ENCODE peak calls at places on chromosomes 7 and 10, in ten cellular contexts. One of them, this sample, is unnamed.
A peak's percentile ranks its signal among the peaks of the same experiment; 100 is the strongest.

GRCh38 chr7:68925241-68925640 is 673.0 kb upstream of the AUTS2 start:
- DNase-seq in uterus: no peak
- DNase-seq in A673: no peak
- DNase-seq in OCI-LY7: no peak
- DNase-seq in ascending aorta: no peak
- DNase-seq in hepatocyte: no peak
- DNase-seq in heart left ventricle: no peak
- DNase-seq in PC-9: no peak
- DNase-seq in aorta: no peak
- DNase-seq in GM23248: no peak
- DNase-seq in this sample: no peak

GRCh38 chr7:159143780-159144755 is 599 bp downstream of the VIPR2 start:
- DNase-seq in hepatocyte: peak; percentile 57
- DNase-seq in ascending aorta: no peak
- DNase-seq in uterus: peak; percentile 52
- DNase-seq in aorta: peak; percentile 86
- DNase-seq in GM23248: peak; percentile 6
- DNase-seq in A673: no peak
- DNase-seq in heart left ventricle: peak; percentile 36
- DNase-seq in OCI-LY7: no peak
- DNase-seq in PC-9: no peak
- DNase-seq in this sample: no peak

GRCh38 chr7:50393076-50393475 is 57.1 kb downstream of the FIGNL1 start:
- DNase-seq in uterus: no peak
- DNase-seq in ascending aorta: no peak
- DNase-seq in OCI-LY7: no peak
- DNase-seq in GM23248: no peak
- DNase-seq in A673: no peak
- DNase-seq in hepatocyte: no peak
- DNase-seq in PC-9: no peak
- DNase-seq in aorta: no peak
- DNase-seq in heart left ventricle: no peak
- DNase-seq in this sample: no peak

GRCh38 chr7:153529651-153530165 is 522.5 kb upstream of the DPP6 start:
- DNase-seq in hepatocyte: no peak
- DNase-seq in PC-9: no peak
- DNase-seq in uterus: no peak
- DNase-seq in A673: no peak
- DNase-seq in ascending aorta: no peak
- DNase-seq in OCI-LY7: no peak
- DNase-seq in GM23248: no peak
- DNase-seq in heart left ventricle: no peak
- DNase-seq in aorta: no peak
- DNase-seq in this sample: no peak

GRCh38 chr10:35412900-35413491 is 76.7 kb downstream of the CCNY start:
- DNase-seq in GM23248: peak; percentile 58
- DNase-seq in ascending aorta: no peak
- DNase-seq in OCI-LY7: no peak
- DNase-seq in PC-9: peak; percentile 75
- DNase-seq in aorta: no peak
- DNase-seq in heart left ventricle: no peak
- DNase-seq in uterus: no peak
- DNase-seq in A673: no peak
- DNase-seq in hepatocyte: no peak
- DNase-seq in this sample: no peak

GRCh38 chr10:110495731-110496552 is 1.8 kb upstream of the DUSP5 start:
- DNase-seq in hepatocyte: peak; percentile 62
- DNase-seq in aorta: peak; percentile 78
- DNase-seq in uterus: peak; percentile 49
- DNase-seq in heart left ventricle: peak; percentile 51
- DNase-seq in OCI-LY7: no peak
- DNase-seq in GM23248: peak; percentile 95
- DNase-seq in ascending aorta: no peak
- DNase-seq in PC-9: peak; percentile 68
- DNase-seq in A673: peak; percentile 65
- DNase-seq in this sample: peak; percentile 35

GRCh38 chr10:70508912-70509366 is 30.4 kb downstream of the PALD1 start:
- DNase-seq in A673: no peak
- DNase-seq in uterus: peak; percentile 35
- DNase-seq in ascending aorta: no peak
- DNase-seq in aorta: no peak
- DNase-seq in PC-9: no peak
- DNase-seq in GM23248: peak; percentile 52
- DNase-seq in heart left ventricle: peak; percentile 64
- DNase-seq in hepatocyte: peak; percentile 34
- DNase-seq in OCI-LY7: peak; percentile 83
- DNase-seq in this sample: no peak

GRCh38 chr7:44761207-44762161 is 12.8 kb downstream of the ZMIZ2 start:
- DNase-seq in uterus: peak; percentile 76
- DNase-seq in aorta: peak; percentile 80
- DNase-seq in PC-9: no peak
- DNase-seq in A673: peak; percentile 46
- DNase-seq in ascending aorta: no peak
- DNase-seq in heart left ventricle: peak; percentile 59
- DNase-seq in OCI-LY7: no peak
- DNase-seq in GM23248: peak; percentile 32
- DNase-seq in hepatocyte: no peak
- DNase-seq in this sample: no peak

GRCh38 chr7:47083476-47084250 is 498.2 kb downstream of the TNS3 start:
- DNase-seq in hepatocyte: no peak
- DNase-seq in aorta: no peak
- DNase-seq in OCI-LY7: no peak
- DNase-seq in A673: no peak
- DNase-seq in uterus: no peak
- DNase-seq in heart left ventricle: no peak
- DNase-seq in ascending aorta: no peak
- DNase-seq in GM23248: no peak
- DNase-seq in PC-9: no peak
- DNase-seq in this sample: no peak

GRCh38 chr10:74329873-74330272 is 178.9 kb downstream of the ADK start:
- DNase-seq in A673: no peak
- DNase-seq in aorta: no peak
- DNase-seq in heart left ventricle: no peak
- DNase-seq in GM23248: peak; percentile 63
- DNase-seq in ascending aorta: no peak
- DNase-seq in uterus: no peak
- DNase-seq in PC-9: no peak
- DNase-seq in OCI-LY7: no peak
- DNase-seq in hepatocyte: no peak
- DNase-seq in this sample: no peak

GRCh38 chr10:93493162-93493561 is 3.2 kb upstream of the CEP55 start:
- DNase-seq in OCI-LY7: no peak
- DNase-seq in GM23248: no peak
- DNase-seq in A673: no peak
- DNase-seq in aorta: no peak
- DNase-seq in uterus: no peak
- DNase-seq in ascending aorta: no peak
- DNase-seq in heart left ventricle: no peak
- DNase-seq in PC-9: no peak
- DNase-seq in hepatocyte: no peak
- DNase-seq in this sample: no peak

GRCh38 chr7:113412410-113412809 is 294.1 kb upstream of the SMIM30 start:
- DNase-seq in A673: no peak
- DNase-seq in heart left ventricle: no peak
- DNase-seq in ascending aorta: no peak
- DNase-seq in hepatocyte: no peak
- DNase-seq in aorta: no peak
- DNase-seq in PC-9: no peak
- DNase-seq in GM23248: no peak
- DNase-seq in uterus: no peak
- DNase-seq in OCI-LY7: no peak
- DNase-seq in this sample: no peak

GRCh38 chr10:131574363-131574706 is 262.8 kb upstream of the TCERG1L start:
- DNase-seq in heart left ventricle: no peak
- DNase-seq in A673: no peak
- DNase-seq in OCI-LY7: no peak
- DNase-seq in GM23248: no peak
- DNase-seq in PC-9: no peak
- DNase-seq in hepatocyte: no peak
- DNase-seq in aorta: no peak
- DNase-seq in ascending aorta: no peak
- DNase-seq in uterus: no peak
- DNase-seq in this sample: no peak

GRCh38 chr10:31754803-31755624 is 173.6 kb downstream of the ARHGAP12 start:
- DNase-seq in OCI-LY7: no peak
- DNase-seq in hepatocyte: no peak
- DNase-seq in ascending aorta: no peak
- DNase-seq in heart left ventricle: no peak
- DNase-seq in GM23248: peak; percentile 83
- DNase-seq in A673: no peak
- DNase-seq in uterus: no peak
- DNase-seq in aorta: no peak
- DNase-seq in PC-9: no peak
- DNase-seq in this sample: no peak

GRCh38 chr10:77989081-77989724 is 40.1 kb downstream of the POLR3A start:
- DNase-seq in aorta: peak; percentile 85
- DNase-seq in GM23248: peak; percentile 52
- DNase-seq in hepatocyte: peak; percentile 48
- DNase-seq in OCI-LY7: no peak
- DNase-seq in heart left ventricle: peak; percentile 49
- DNase-seq in A673: no peak
- DNase-seq in PC-9: no peak
- DNase-seq in uterus: no peak
- DNase-seq in ascending aorta: peak; percentile 66
- DNase-seq in this sample: no peak

GRCh38 chr10:77987671-77988070 is 41.6 kb downstream of the POLR3A start:
- DNase-seq in PC-9: no peak
- DNase-seq in hepatocyte: no peak
- DNase-seq in uterus: no peak
- DNase-seq in OCI-LY7: no peak
- DNase-seq in A673: no peak
- DNase-seq in aorta: peak; percentile 86
- DNase-seq in ascending aorta: peak; percentile 58
- DNase-seq in GM23248: no peak
- DNase-seq in heart left ventricle: no peak
- DNase-seq in this sample: no peak

GRCh38 chr10:77981281-77981680 is 48.0 kb downstream of the POLR3A start:
- DNase-seq in GM23248: no peak
- DNase-seq in OCI-LY7: no peak
- DNase-seq in heart left ventricle: no peak
- DNase-seq in aorta: no peak
- DNase-seq in hepatocyte: no peak
- DNase-seq in uterus: no peak
- DNase-seq in PC-9: no peak
- DNase-seq in ascending aorta: no peak
- DNase-seq in A673: no peak
- DNase-seq in this sample: no peak

GRCh38 chr10:77983384-77984341 is 45.7 kb downstream of the POLR3A start:
- DNase-seq in heart left ventricle: no peak
- DNase-seq in aorta: no peak
- DNase-seq in uterus: no peak
- DNase-seq in OCI-LY7: no peak
- DNase-seq in A673: peak; percentile 91
- DNase-seq in hepatocyte: no peak
- DNase-seq in ascending aorta: no peak
- DNase-seq in GM23248: peak; percentile 81
- DNase-seq in PC-9: no peak
- DNase-seq in this sample: no peak

DNA sequence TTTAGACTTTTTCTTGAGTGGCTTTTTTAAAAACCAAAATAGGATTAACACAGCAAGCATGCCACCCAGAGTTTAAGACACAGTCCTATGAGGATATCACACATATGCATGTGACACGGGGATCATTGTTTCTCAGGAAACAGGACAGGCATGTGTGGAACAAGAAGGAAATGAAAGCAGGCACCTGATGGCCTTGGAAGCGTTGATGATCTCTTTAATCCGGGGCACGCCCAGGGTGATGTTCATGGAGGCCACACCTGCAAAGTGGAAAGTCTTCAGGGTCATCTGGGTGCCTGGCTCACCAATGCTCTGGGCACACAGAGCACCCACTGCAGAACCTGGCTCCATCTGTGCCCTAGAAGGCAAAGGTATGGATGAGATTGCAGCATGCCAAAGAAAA is 44.3 kb downstream of the POLR3A start:
- DNase-seq in GM23248: no peak
- DNase-seq in OCI-LY7: no peak
- DNase-seq in aorta: no peak
- DNase-seq in ascending aorta: no peak
- DNase-seq in uterus: no peak
- DNase-seq in hepatocyte: no peak
- DNase-seq in PC-9: no peak
- DNase-seq in A673: no peak
- DNase-seq in heart left ventricle: no peak
- DNase-seq in this sample: no peak
- H3K36me3 ChIP-seq in GM23248: peaks cover 66% of the 10 kb centered on the region
- H3K36me3 ChIP-seq in OCI-LY7: peaks cover 97% of the 10 kb centered on the region
- H3K36me3 ChIP-seq in aorta: peaks cover 10% of the 10 kb centered on the region
- H3K36me3 ChIP-seq in ascending aorta: peaks cover 63% of the 10 kb centered on the region
- H3K36me3 ChIP-seq in uterus: no peaks in the 10 kb centered on the region
- H3K36me3 ChIP-seq in hepatocyte: no peaks in the 10 kb centered on the region
- H3K36me3 ChIP-seq in PC-9: peaks cover 80% of the 10 kb centered on the region
- H3K36me3 ChIP-seq in A673: peaks cover 70% of the 10 kb centered on the region
- H3K36me3 ChIP-seq in heart left ventricle: peaks cover 85% of the 10 kb centered on the region
- H3K36me3 ChIP-seq in this sample: peaks cover 96% of the 10 kb centered on the region

GRCh38 chr10:22712246-22712958 is 2.0 kb downstream of the PIP4K2A start:
- DNase-seq in hepatocyte: no peak
- DNase-seq in OCI-LY7: no peak
- DNase-seq in heart left ventricle: no peak
- DNase-seq in ascending aorta: no peak
- DNase-seq in aorta: no peak
- DNase-seq in A673: no peak
- DNase-seq in PC-9: no peak
- DNase-seq in uterus: no peak
- DNase-seq in GM23248: peak; percentile 74
- DNase-seq in this sample: no peak
- H3K27ac ChIP-seq in hepatocyte: no peak overlapping the region
- H3K27ac ChIP-seq in OCI-LY7: no peak overlapping the region
- H3K27ac ChIP-seq in heart left ventricle: no peak overlapping the region
- H3K27ac ChIP-seq in ascending aorta: peak overlapping the region; percentile 90
- H3K27ac ChIP-seq in aorta: no peak overlapping the region
- H3K27ac ChIP-seq in A673: no peak overlapping the region
- H3K27ac ChIP-seq in PC-9: no peak overlapping the region
- H3K27ac ChIP-seq in uterus: no peak overlapping the region
- H3K27ac ChIP-seq in GM23248: peak overlapping the region; percentile 52
- H3K27ac ChIP-seq in this sample: peak overlapping the region; percentile 84

GRCh38 chr10:72204724-72205123 is 11.1 kb upstream of the ANAPC16 start:
- DNase-seq in ascending aorta: no peak
- DNase-seq in A673: no peak
- DNase-seq in GM23248: no peak
- DNase-seq in OCI-LY7: no peak
- DNase-seq in aorta: no peak
- DNase-seq in uterus: no peak
- DNase-seq in PC-9: no peak
- DNase-seq in hepatocyte: no peak
- DNase-seq in heart left ventricle: no peak
- DNase-seq in this sample: no peak
- H3K36me3 ChIP-seq in ascending aorta: peaks cover 73% of the 10 kb centered on the region
- H3K36me3 ChIP-seq in A673: peaks cover 32% of the 10 kb centered on the region
- H3K36me3 ChIP-seq in GM23248: peaks cover 15% of the 10 kb centered on the region
- H3K36me3 ChIP-seq in OCI-LY7: peaks cover 71% of the 10 kb centered on the region
- H3K36me3 ChIP-seq in aorta: no peaks in the 10 kb centered on the region
- H3K36me3 ChIP-seq in uterus: no peaks in the 10 kb centered on the region
- H3K36me3 ChIP-seq in PC-9: peaks cover 41% of the 10 kb centered on the region
- H3K36me3 ChIP-seq in hepatocyte: no peaks in the 10 kb centered on the region
- H3K36me3 ChIP-seq in heart left ventricle: peaks cover 41% of the 10 kb centered on the region
- H3K36me3 ChIP-seq in this sample: peaks cover 28% of the 10 kb centered on the region

DNA sequence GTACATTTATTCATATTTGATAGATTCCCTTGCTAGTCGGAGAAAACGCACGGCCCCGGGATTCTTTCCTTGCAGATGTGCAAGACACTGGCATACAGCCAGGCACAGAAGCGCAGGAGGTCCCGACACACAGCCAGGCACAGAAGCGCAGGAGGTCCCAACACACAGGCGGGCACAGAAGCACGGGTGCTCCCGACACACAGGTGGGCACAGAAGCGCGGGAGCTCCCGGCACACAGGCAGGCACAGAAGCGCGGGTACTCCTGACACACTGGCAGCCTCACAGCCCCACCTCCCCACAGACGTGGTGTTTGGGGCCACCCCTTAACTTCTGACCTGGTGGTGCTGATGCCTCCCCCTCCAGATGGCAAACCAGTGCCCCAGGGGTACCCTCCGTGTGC is 237.3 kb downstream of the ZMYND11 start:
- DNase-seq in A673: no peak
- DNase-seq in uterus: peak; percentile 38
- DNase-seq in GM23248: no peak
- DNase-seq in PC-9: no peak
- DNase-seq in hepatocyte: no peak
- DNase-seq in OCI-LY7: no peak
- DNase-seq in heart left ventricle: no peak
- DNase-seq in aorta: peak; percentile 71
- DNase-seq in ascending aorta: no peak
- DNase-seq in this sample: no peak
- H3K27ac ChIP-seq in A673: peak overlapping the region; percentile 53
- H3K27ac ChIP-seq in uterus: no peak overlapping the region
- H3K27ac ChIP-seq in GM23248: peak overlapping the region; percentile 42
- H3K27ac ChIP-seq in PC-9: no peak overlapping the region
- H3K27ac ChIP-seq in hepatocyte: peak overlapping the region; percentile 92
- H3K27ac ChIP-seq in OCI-LY7: no peak overlapping the region
- H3K27ac ChIP-seq in heart left ventricle: peak overlapping the region; percentile 54
- H3K27ac ChIP-seq in aorta: peak overlapping the region; percentile 5
- H3K27ac ChIP-seq in ascending aorta: peak overlapping the region; percentile 76
- H3K27ac ChIP-seq in this sample: no peak overlapping the region

This sample was measured in naive thymus-derived CD4-positive, alpha-beta T cell.